ENCODE peak calls at places on chromosomes 13 and 19, in eight cellular contexts. One of them, this sample, is unnamed.

GRCh38 chr19:3507371-3508120 is 1.4 kb downstream of the FZR1 start:
- DNase-seq in astrocyte of the spinal cord: no peak
- DNase-seq in HFF-Myc: no peak
- DNase-seq in PC-3: peak
- DNase-seq in breast epithelium: no peak
- DNase-seq in ovary: no peak
- DNase-seq in CD8-positive, alpha-beta T cell: peak
- DNase-seq in A673: no peak
- DNase-seq in this sample: peak

GRCh38 chr19:1433119-1434039 is 4.8 kb upstream of the RPS15 start:
- DNase-seq in PC-3: no peak
- DNase-seq in breast epithelium: no peak
- DNase-seq in A673: no peak
- DNase-seq in CD8-positive, alpha-beta T cell: no peak
- DNase-seq in ovary: no peak
- DNase-seq in HFF-Myc: no peak
- DNase-seq in astrocyte of the spinal cord: no peak
- DNase-seq in this sample: no peak

GRCh38 chr19:13008926-13009787 is 13.9 kb downstream of the NFIX start:
- DNase-seq in PC-3: peak
- DNase-seq in ovary: no peak
- DNase-seq in astrocyte of the spinal cord: no peak
- DNase-seq in HFF-Myc: no peak
- DNase-seq in breast epithelium: no peak
- DNase-seq in CD8-positive, alpha-beta T cell: no peak
- DNase-seq in A673: no peak
- DNase-seq in this sample: no peak

GRCh38 chr13:75908137-75908536 is 272.0 kb downstream of the LMO7 start:
- DNase-seq in ovary: no peak
- DNase-seq in PC-3: no peak
- DNase-seq in CD8-positive, alpha-beta T cell: no peak
- DNase-seq in HFF-Myc: peak
- DNase-seq in astrocyte of the spinal cord: no peak
- DNase-seq in breast epithelium: no peak
- DNase-seq in A673: no peak
- DNase-seq in this sample: no peak

GRCh38 chr19:12701596-12702282 is 5.3 kb upstream of the FBXW9 start:
- DNase-seq in breast epithelium: no peak
- DNase-seq in astrocyte of the spinal cord: no peak
- DNase-seq in PC-3: no peak
- DNase-seq in A673: no peak
- DNase-seq in CD8-positive, alpha-beta T cell: no peak
- DNase-seq in ovary: no peak
- DNase-seq in HFF-Myc: no peak
- DNase-seq in this sample: no peak

GRCh38 chr13:83048419-83048818 is 833.9 kb downstream of the SLITRK1 start:
- DNase-seq in astrocyte of the spinal cord: no peak
- DNase-seq in HFF-Myc: no peak
- DNase-seq in breast epithelium: no peak
- DNase-seq in CD8-positive, alpha-beta T cell: no peak
- DNase-seq in A673: no peak
- DNase-seq in PC-3: peak
- DNase-seq in ovary: no peak
- DNase-seq in this sample: peak

GRCh38 chr13:113946409-113947181 is 27.3 kb downstream of the C13orf46 start:
- DNase-seq in ovary: no peak
- DNase-seq in CD8-positive, alpha-beta T cell: no peak
- DNase-seq in breast epithelium: no peak
- DNase-seq in PC-3: no peak
- DNase-seq in astrocyte of the spinal cord: no peak
- DNase-seq in HFF-Myc: no peak
- DNase-seq in A673: no peak
- DNase-seq in this sample: no peak

GRCh38 chr13:79533781-79534400 is 52.9 kb downstream of the NDFIP2 start:
- DNase-seq in breast epithelium: no peak
- DNase-seq in astrocyte of the spinal cord: no peak
- DNase-seq in A673: no peak
- DNase-seq in CD8-positive, alpha-beta T cell: no peak
- DNase-seq in HFF-Myc: no peak
- DNase-seq in ovary: no peak
- DNase-seq in PC-3: no peak
- DNase-seq in this sample: peak

GRCh38 chr13:70408865-70409264 is 300.6 kb upstream of the KLHL1 start:
- DNase-seq in breast epithelium: no peak
- DNase-seq in HFF-Myc: no peak
- DNase-seq in PC-3: peak
- DNase-seq in astrocyte of the spinal cord: no peak
- DNase-seq in ovary: no peak
- DNase-seq in A673: no peak
- DNase-seq in CD8-positive, alpha-beta T cell: no peak
- DNase-seq in this sample: no peak

GRCh38 chr19:40281381-40282208 is 3.5 kb downstream of the AKT2 start:
- DNase-seq in CD8-positive, alpha-beta T cell: no peak
- DNase-seq in PC-3: no peak
- DNase-seq in HFF-Myc: no peak
- DNase-seq in breast epithelium: no peak
- DNase-seq in A673: peak
- DNase-seq in ovary: no peak
- DNase-seq in astrocyte of the spinal cord: no peak
- DNase-seq in this sample: peak

GRCh38 chr13:91313103-91313502 is 34.4 kb upstream of the MIR17HG start:
- DNase-seq in PC-3: peak
- DNase-seq in A673: peak
- DNase-seq in CD8-positive, alpha-beta T cell: peak
- DNase-seq in ovary: no peak
- DNase-seq in breast epithelium: no peak
- DNase-seq in astrocyte of the spinal cord: peak
- DNase-seq in HFF-Myc: no peak
- DNase-seq in this sample: peak

GRCh38 chr19:3479177-3479818 is 1.0 kb downstream of the SMIM24 start:
- DNase-seq in breast epithelium: no peak
- DNase-seq in A673: peak
- DNase-seq in PC-3: peak
- DNase-seq in CD8-positive, alpha-beta T cell: peak
- DNase-seq in ovary: no peak
- DNase-seq in astrocyte of the spinal cord: no peak
- DNase-seq in HFF-Myc: no peak
- DNase-seq in this sample: no peak

GRCh38 chr13:98821372-98822237 is 69.1 kb upstream of the SLC15A1 start:
- DNase-seq in PC-3: no peak
- DNase-seq in A673: peak
- DNase-seq in CD8-positive, alpha-beta T cell: no peak
- DNase-seq in ovary: no peak
- DNase-seq in HFF-Myc: no peak
- DNase-seq in breast epithelium: no peak
- DNase-seq in astrocyte of the spinal cord: peak
- DNase-seq in this sample: peak

GRCh38 chr13:32330438-32330837 is 15.1 kb downstream of the BRCA2 start:
- DNase-seq in ovary: no peak
- DNase-seq in A673: no peak
- DNase-seq in HFF-Myc: no peak
- DNase-seq in breast epithelium: no peak
- DNase-seq in CD8-positive, alpha-beta T cell: no peak
- DNase-seq in PC-3: no peak
- DNase-seq in astrocyte of the spinal cord: no peak
- DNase-seq in this sample: peak

DNA sequence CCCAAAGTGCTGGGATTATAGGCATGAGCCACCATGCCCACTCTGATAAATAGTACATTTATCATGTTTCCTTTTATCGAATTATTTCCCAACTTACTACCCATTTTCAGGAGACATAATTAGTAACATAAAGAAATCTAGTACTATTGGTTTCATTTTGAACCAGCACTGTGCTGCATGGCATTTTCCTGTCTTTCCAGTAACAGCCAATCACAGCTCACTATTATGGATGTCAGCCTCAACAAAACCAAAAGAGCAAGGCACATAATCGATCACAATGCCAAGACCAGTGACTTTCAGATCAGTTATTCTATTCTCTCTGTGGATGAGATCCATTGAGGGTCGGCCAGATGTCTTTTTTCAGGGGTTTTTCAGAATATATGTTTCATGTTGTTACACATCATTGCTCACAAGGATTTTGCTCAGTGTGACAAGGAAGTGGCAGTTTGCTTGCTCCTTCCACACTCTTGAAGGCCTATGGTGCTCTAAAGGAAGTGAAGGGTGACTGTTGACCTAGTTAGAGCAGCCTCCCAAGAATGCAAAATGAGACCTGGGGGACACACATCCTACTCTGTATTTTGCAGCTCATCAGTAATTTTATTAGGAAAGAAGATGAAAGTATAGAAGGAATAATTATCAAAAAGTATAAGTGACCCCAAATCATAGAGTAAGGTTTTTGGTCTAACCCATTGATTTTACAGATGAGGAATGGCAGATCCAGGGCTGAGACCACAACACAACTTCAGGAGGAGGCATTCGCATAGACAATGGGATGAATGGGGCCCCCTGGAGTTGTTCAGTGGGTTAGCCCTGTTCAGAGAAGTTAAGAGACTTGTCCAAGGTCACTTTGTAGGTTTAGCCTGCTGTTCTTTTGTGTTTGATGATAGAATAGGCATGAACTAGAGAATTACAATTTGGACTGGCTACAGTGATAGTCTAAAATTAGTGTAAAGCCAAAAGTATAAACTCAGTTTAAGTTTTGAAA is 233.6 kb downstream of the KCNRG start:
- DNase-seq in HFF-Myc: no peak
- DNase-seq in breast epithelium: no peak
- DNase-seq in ovary: no peak
- DNase-seq in A673: no peak
- DNase-seq in astrocyte of the spinal cord: no peak
- DNase-seq in PC-3: no peak
- DNase-seq in CD8-positive, alpha-beta T cell: no peak
- DNase-seq in this sample: no peak
- H3K4me3 ChIP-seq in HFF-Myc: no peak
- H3K4me3 ChIP-seq in breast epithelium: no peak
- H3K4me3 ChIP-seq in ovary: no peak
- H3K4me3 ChIP-seq in A673: no peak
- H3K4me3 ChIP-seq in astrocyte of the spinal cord: no peak
- H3K4me3 ChIP-seq in PC-3: no peak
- H3K4me3 ChIP-seq in CD8-positive, alpha-beta T cell: no peak
- H3K4me3 ChIP-seq in this sample: no peak

GRCh38 chr19:43423779-43424178 is 9.1 kb downstream of the TEX101 start:
- DNase-seq in breast epithelium: peak
- DNase-seq in A673: no peak
- DNase-seq in ovary: no peak
- DNase-seq in CD8-positive, alpha-beta T cell: no peak
- DNase-seq in HFF-Myc: no peak
- DNase-seq in PC-3: no peak
- DNase-seq in astrocyte of the spinal cord: no peak
- DNase-seq in this sample: no peak

GRCh38 chr19:43422689-43423066 is 8.0 kb downstream of the TEX101 start:
- DNase-seq in PC-3: no peak
- DNase-seq in CD8-positive, alpha-beta T cell: no peak
- DNase-seq in ovary: no peak
- DNase-seq in A673: no peak
- DNase-seq in astrocyte of the spinal cord: no peak
- DNase-seq in HFF-Myc: no peak
- DNase-seq in breast epithelium: no peak
- DNase-seq in this sample: no peak

GRCh38 chr19:43422000-43422688 is 7.5 kb downstream of the TEX101 start:
- DNase-seq in PC-3: no peak
- DNase-seq in CD8-positive, alpha-beta T cell: no peak
- DNase-seq in A673: no peak
- DNase-seq in breast epithelium: no peak
- DNase-seq in HFF-Myc: no peak
- DNase-seq in ovary: no peak
- DNase-seq in astrocyte of the spinal cord: no peak
- DNase-seq in this sample: no peak

GRCh38 chr19:43429395-43429794 is 14.7 kb downstream of the TEX101 start:
- DNase-seq in ovary: no peak
- DNase-seq in CD8-positive, alpha-beta T cell: no peak
- DNase-seq in breast epithelium: no peak
- DNase-seq in PC-3: no peak
- DNase-seq in HFF-Myc: no peak
- DNase-seq in astrocyte of the spinal cord: no peak
- DNase-seq in A673: no peak
- DNase-seq in this sample: no peak

GRCh38 chr19:43425567-43426392 is 11.1 kb downstream of the TEX101 start:
- DNase-seq in CD8-positive, alpha-beta T cell: no peak
- DNase-seq in A673: peak
- DNase-seq in HFF-Myc: no peak
- DNase-seq in astrocyte of the spinal cord: no peak
- DNase-seq in ovary: no peak
- DNase-seq in PC-3: peak
- DNase-seq in breast epithelium: peak
- DNase-seq in this sample: peak
- TF ChIP-seq CTCF in CD8-positive, alpha-beta T cell: peak
- TF ChIP-seq CTCF in A673: peak
- TF ChIP-seq CTCF in HFF-Myc: peak
- TF ChIP-seq CTCF in astrocyte of the spinal cord: peak
- TF ChIP-seq CTCF in ovary: no peak
- TF ChIP-seq CTCF in PC-3: peak
- TF ChIP-seq CTCF in breast epithelium: no peak
- TF ChIP-seq CTCF in this sample: peak

DNA sequence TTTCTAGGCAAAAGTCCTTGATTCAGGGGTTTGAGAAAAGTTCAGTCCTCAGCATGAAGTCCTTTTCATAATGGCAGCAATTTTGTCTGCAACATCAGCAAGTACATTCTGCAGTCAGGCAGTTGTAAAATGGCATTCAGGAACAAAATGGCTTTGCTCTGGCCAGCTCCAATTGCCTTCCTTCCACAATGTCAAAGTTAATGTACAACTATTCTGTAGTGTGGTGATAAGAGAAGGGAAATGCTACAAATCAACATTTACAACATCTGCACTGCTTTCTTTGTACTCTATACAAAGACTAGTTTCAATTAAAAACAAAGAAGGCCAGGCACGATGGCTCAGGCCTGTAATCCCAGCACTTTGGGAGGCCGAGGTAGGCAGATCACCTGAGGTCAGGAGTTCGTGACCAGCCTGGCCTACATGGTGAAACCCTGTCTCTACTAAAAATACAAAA is 1.8 kb upstream of the NEK3 start:
- DNase-seq in ovary: no peak
- DNase-seq in PC-3: no peak
- DNase-seq in breast epithelium: no peak
- DNase-seq in HFF-Myc: no peak
- DNase-seq in A673: no peak
- DNase-seq in astrocyte of the spinal cord: no peak
- DNase-seq in CD8-positive, alpha-beta T cell: no peak
- DNase-seq in this sample: no peak
- H3K4me3 ChIP-seq in ovary: no peak
- H3K4me3 ChIP-seq in PC-3: no peak
- H3K4me3 ChIP-seq in breast epithelium: no peak
- H3K4me3 ChIP-seq in HFF-Myc: no peak
- H3K4me3 ChIP-seq in A673: no peak
- H3K4me3 ChIP-seq in astrocyte of the spinal cord: no peak
- H3K4me3 ChIP-seq in CD8-positive, alpha-beta T cell: no peak
- H3K4me3 ChIP-seq in this sample: no peak

DNA sequence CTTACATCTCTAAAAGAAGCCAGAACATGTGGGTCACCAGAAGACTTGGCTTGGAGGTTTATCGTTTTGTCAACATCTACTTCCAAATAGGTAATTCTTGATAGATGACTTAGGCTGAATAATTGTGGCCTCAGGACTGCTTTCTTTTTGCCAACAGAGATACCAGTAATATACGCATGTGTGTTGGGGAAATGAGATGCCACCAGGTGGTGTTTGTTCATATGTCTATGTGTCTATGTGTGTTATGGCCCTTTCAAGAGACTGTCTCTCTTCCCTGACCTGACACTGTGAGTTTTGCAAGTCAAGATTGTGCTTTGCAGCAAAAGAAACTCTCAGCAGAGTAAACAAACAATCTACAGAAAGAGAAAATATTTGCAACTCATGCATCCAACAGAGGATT is 31.6 kb upstream of the METTL21C start:
- DNase-seq in A673: peak
- DNase-seq in HFF-Myc: no peak
- DNase-seq in breast epithelium: no peak
- DNase-seq in PC-3: peak
- DNase-seq in CD8-positive, alpha-beta T cell: no peak
- DNase-seq in ovary: no peak
- DNase-seq in astrocyte of the spinal cord: peak
- DNase-seq in this sample: no peak
- TF ChIP-seq CTCF in A673: peak
- TF ChIP-seq CTCF in HFF-Myc: no peak
- TF ChIP-seq CTCF in breast epithelium: no peak
- TF ChIP-seq CTCF in PC-3: peak
- TF ChIP-seq CTCF in CD8-positive, alpha-beta T cell: no peak
- TF ChIP-seq CTCF in ovary: no peak
- TF ChIP-seq CTCF in astrocyte of the spinal cord: no peak
- TF ChIP-seq CTCF in this sample: no peak

This sample was measured in cardiac fibroblast.